ENCODE peak calls at places on chromosomes 13 and 19, in four cellular contexts. V, Y, K and J are unnamed samples.

GRCh38 chr19:4533835-4534424 is 1.1 kb downstream of the PLIN5 start:
- DNase-seq in Y (no peak), V (no peak), K (no peak), J (no peak)

GRCh38 chr13:111330211-111330610 is 9.8 kb downstream of the TEX29 start:
- DNase-seq in K (no peak), Y (peak), V (no peak), J (no peak)

GRCh38 chr13:48602296-48603040 is 51.3 kb upstream of the CYSLTR2 start:
- DNase-seq in V (no peak), Y (no peak), K (no peak), J (no peak)

GRCh38 chr19:572891-573825 is 762 bp downstream of the BSG start:
- DNase-seq in V (no peak), Y (peak), K (no peak), J (no peak)

GRCh38 chr19:41868120-41868988 is 8.3 kb downstream of the RPS19 start:
- DNase-seq in V (no peak), K (no peak), Y (no peak), J (no peak)

GRCh38 chr13:106114981-106115554 is 420.4 kb downstream of the EFNB2 start:
- DNase-seq in V (no peak), Y (no peak), K (no peak), J (no peak)

GRCh38 chr19:58397533-58398037 is 2.1 kb downstream of the RNF225 start:
- DNase-seq in Y (no peak), V (no peak), K (no peak), J (no peak)

GRCh38 chr13:50015750-50016149 is 506 bp downstream of the KCNRG start:
- DNase-seq in Y (no peak), V (no peak), K (no peak), J (no peak)

GRCh38 chr13:71867101-71867814 is at the start of gene DACH1:
- DNase-seq in V (no peak), Y (no peak), K (peak), J (peak)

GRCh38 chr13:110592670-110593069 is 22.7 kb upstream of the NAXD start:
- DNase-seq in Y (no peak), V (no peak), K (no peak), J (peak)

GRCh38 chr13:104297075-104297474 is 1230.9 kb upstream of the SLC10A2 start:
- DNase-seq in K (no peak), V (no peak), Y (no peak), J (no peak)

GRCh38 chr19:8150998-8151397 is 1.6 kb upstream of the FBN3 start:
- DNase-seq in V (no peak), Y (no peak), K (no peak), J (no peak)